ENCODE peak calls at places on chromosomes 16 and 17, in eight cellular contexts. One of them, this sample, is unnamed.

GRCh38 chr17:77349976-77350830 is 209.4 kb downstream of the SEC14L1 start:
- DNase-seq in lower leg skin: peak
- DNase-seq in K562: no peak
- DNase-seq in esophagus muscularis mucosa: peak
- DNase-seq in A549: no peak
- DNase-seq in vagina: no peak
- DNase-seq in stomach: peak
- DNase-seq in body of pancreas: no peak
- DNase-seq in this sample: no peak

GRCh38 chr17:17048106-17048505 is 5.8 kb downstream of the MPRIP start:
- DNase-seq in body of pancreas: no peak
- DNase-seq in vagina: no peak
- DNase-seq in K562: no peak
- DNase-seq in A549: no peak
- DNase-seq in lower leg skin: peak
- DNase-seq in stomach: peak
- DNase-seq in esophagus muscularis mucosa: no peak
- DNase-seq in this sample: no peak

GRCh38 chr17:77824780-77825280 is 133.7 kb upstream of the TNRC6C start:
- DNase-seq in stomach: no peak
- DNase-seq in esophagus muscularis mucosa: no peak
- DNase-seq in body of pancreas: no peak
- DNase-seq in A549: no peak
- DNase-seq in vagina: no peak
- DNase-seq in lower leg skin: no peak
- DNase-seq in K562: no peak
- DNase-seq in this sample: no peak

GRCh38 chr16:9053006-9053601 is 38.3 kb upstream of the HAPSTR1 start:
- DNase-seq in vagina: no peak
- DNase-seq in K562: peak
- DNase-seq in lower leg skin: no peak
- DNase-seq in A549: peak
- DNase-seq in esophagus muscularis mucosa: no peak
- DNase-seq in stomach: peak
- DNase-seq in body of pancreas: peak
- DNase-seq in this sample: no peak

GRCh38 chr16:49548571-49548970 is 175.0 kb downstream of the C16orf78 start:
- DNase-seq in esophagus muscularis mucosa: no peak
- DNase-seq in K562: no peak
- DNase-seq in A549: no peak
- DNase-seq in lower leg skin: no peak
- DNase-seq in stomach: no peak
- DNase-seq in body of pancreas: no peak
- DNase-seq in vagina: no peak
- DNase-seq in this sample: no peak

GRCh38 chr17:34683390-34683789 is 104.0 kb downstream of the TMEM132E start:
- DNase-seq in body of pancreas: no peak
- DNase-seq in lower leg skin: peak
- DNase-seq in esophagus muscularis mucosa: no peak
- DNase-seq in K562: no peak
- DNase-seq in stomach: no peak
- DNase-seq in A549: no peak
- DNase-seq in vagina: peak
- DNase-seq in this sample: no peak

GRCh38 chr17:80802626-80803450 is 188.8 kb upstream of the CHMP6 start:
- DNase-seq in A549: no peak
- DNase-seq in body of pancreas: peak
- DNase-seq in stomach: no peak
- DNase-seq in esophagus muscularis mucosa: no peak
- DNase-seq in lower leg skin: peak
- DNase-seq in K562: no peak
- DNase-seq in vagina: no peak
- DNase-seq in this sample: no peak

GRCh38 chr16:68834550-68834949 is 8.8 kb upstream of the TANGO6 start:
- DNase-seq in esophagus muscularis mucosa: no peak
- DNase-seq in stomach: no peak
- DNase-seq in K562: no peak
- DNase-seq in body of pancreas: no peak
- DNase-seq in lower leg skin: peak
- DNase-seq in vagina: no peak
- DNase-seq in A549: no peak
- DNase-seq in this sample: no peak

GRCh38 chr17:50638851-50639767 is 4.4 kb downstream of the ABCC3 start:
- DNase-seq in stomach: peak
- DNase-seq in body of pancreas: peak
- DNase-seq in vagina: no peak
- DNase-seq in esophagus muscularis mucosa: no peak
- DNase-seq in lower leg skin: peak
- DNase-seq in A549: peak
- DNase-seq in K562: no peak
- DNase-seq in this sample: no peak

GRCh38 chr17:37388266-37388665 is 12.5 kb downstream of the C17orf78 start:
- DNase-seq in body of pancreas: no peak
- DNase-seq in K562: no peak
- DNase-seq in A549: no peak
- DNase-seq in esophagus muscularis mucosa: no peak
- DNase-seq in lower leg skin: no peak
- DNase-seq in vagina: no peak
- DNase-seq in stomach: no peak
- DNase-seq in this sample: no peak

GRCh38 chr17:46929413-46929812 is 6.5 kb downstream of the GOSR2 start:
- DNase-seq in vagina: no peak
- DNase-seq in stomach: no peak
- DNase-seq in K562: no peak
- DNase-seq in body of pancreas: no peak
- DNase-seq in lower leg skin: no peak
- DNase-seq in esophagus muscularis mucosa: no peak
- DNase-seq in A549: no peak
- DNase-seq in this sample: no peak

GRCh38 chr16:65117701-65118448 is 4.0 kb downstream of the CDH11 start:
- DNase-seq in K562: peak
- DNase-seq in body of pancreas: peak
- DNase-seq in stomach: peak
- DNase-seq in lower leg skin: peak
- DNase-seq in vagina: no peak
- DNase-seq in A549: peak
- DNase-seq in esophagus muscularis mucosa: peak
- DNase-seq in this sample: peak

GRCh38 chr16:83433201-83433600 is 374.6 kb upstream of the HSBP1 start:
- DNase-seq in A549: no peak
- DNase-seq in lower leg skin: no peak
- DNase-seq in K562: no peak
- DNase-seq in body of pancreas: no peak
- DNase-seq in esophagus muscularis mucosa: no peak
- DNase-seq in stomach: no peak
- DNase-seq in vagina: no peak
- DNase-seq in this sample: no peak

GRCh38 chr17:57972151-57972550 is 15.9 kb downstream of the VEZF1 start:
- DNase-seq in stomach: no peak
- DNase-seq in A549: no peak
- DNase-seq in esophagus muscularis mucosa: peak
- DNase-seq in body of pancreas: no peak
- DNase-seq in vagina: no peak
- DNase-seq in lower leg skin: peak
- DNase-seq in K562: no peak
- DNase-seq in this sample: no peak

GRCh38 chr17:39845052-39845976 is 18.8 kb downstream of the IKZF3 start:
- DNase-seq in K562: no peak
- DNase-seq in body of pancreas: no peak
- DNase-seq in stomach: no peak
- DNase-seq in lower leg skin: no peak
- DNase-seq in vagina: no peak
- DNase-seq in A549: no peak
- DNase-seq in esophagus muscularis mucosa: no peak
- DNase-seq in this sample: no peak

GRCh38 chr16:77406680-77407079 is 28.2 kb downstream of the ADAMTS18 start:
- DNase-seq in vagina: no peak
- DNase-seq in stomach: no peak
- DNase-seq in K562: no peak
- DNase-seq in A549: peak
- DNase-seq in esophagus muscularis mucosa: no peak
- DNase-seq in lower leg skin: no peak
- DNase-seq in body of pancreas: no peak
- DNase-seq in this sample: no peak

GRCh38 chr17:77325826-77326581 is 185.2 kb downstream of the SEC14L1 start:
- DNase-seq in esophagus muscularis mucosa: no peak
- DNase-seq in K562: no peak
- DNase-seq in body of pancreas: no peak
- DNase-seq in vagina: peak
- DNase-seq in lower leg skin: peak
- DNase-seq in A549: no peak
- DNase-seq in stomach: peak
- DNase-seq in this sample: no peak

GRCh38 chr17:28725166-28725659 is 820 bp downstream of the TLCD1 start:
- DNase-seq in vagina: no peak
- DNase-seq in A549: peak
- DNase-seq in K562: peak
- DNase-seq in body of pancreas: no peak
- DNase-seq in lower leg skin: no peak
- DNase-seq in stomach: no peak
- DNase-seq in esophagus muscularis mucosa: no peak
- DNase-seq in this sample: no peak
- TF ChIP-seq POLR2A in vagina: no peak
- TF ChIP-seq POLR2A in A549: peak
- TF ChIP-seq POLR2A in K562: peak
- TF ChIP-seq POLR2A in body of pancreas: no peak
- TF ChIP-seq POLR2A in lower leg skin: no peak
- TF ChIP-seq POLR2A in stomach: no peak
- TF ChIP-seq POLR2A in esophagus muscularis mucosa: no peak
- TF ChIP-seq POLR2A in this sample: peak

DNA sequence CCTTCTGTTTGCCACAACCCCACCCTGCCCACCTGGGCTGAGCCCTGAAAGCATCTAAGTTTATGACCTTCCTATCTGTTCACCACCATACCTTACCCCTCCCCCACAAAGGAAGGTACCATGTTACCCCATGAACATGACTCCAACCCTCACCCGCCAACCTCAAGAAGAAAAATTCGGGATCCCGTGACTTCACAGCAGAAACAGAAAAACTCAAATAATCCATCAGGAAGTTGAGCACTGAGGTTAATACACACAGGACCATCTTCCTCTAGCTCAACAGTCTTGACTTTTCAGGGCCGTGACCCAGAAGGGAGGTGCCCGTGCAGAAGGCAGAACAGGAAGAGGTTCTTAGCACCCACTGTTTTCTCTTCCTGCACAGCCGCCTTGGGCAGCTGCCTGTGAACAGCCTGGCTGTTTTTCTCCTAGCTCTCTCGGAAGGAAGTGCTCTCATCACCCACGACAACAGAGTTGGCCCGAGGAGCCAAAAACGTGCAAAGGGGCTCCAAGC is 101.3 kb downstream of the XYLT1 start:
- DNase-seq in stomach: peak
- DNase-seq in A549: no peak
- DNase-seq in esophagus muscularis mucosa: no peak
- DNase-seq in body of pancreas: peak
- DNase-seq in vagina: no peak
- DNase-seq in lower leg skin: no peak
- DNase-seq in K562: no peak
- DNase-seq in this sample: no peak
- TF ChIP-seq POLR2A in stomach: no peak
- TF ChIP-seq POLR2A in A549: no peak
- TF ChIP-seq POLR2A in esophagus muscularis mucosa: no peak
- TF ChIP-seq POLR2A in body of pancreas: peak
- TF ChIP-seq POLR2A in vagina: no peak
- TF ChIP-seq POLR2A in lower leg skin: no peak
- TF ChIP-seq POLR2A in K562: no peak
- TF ChIP-seq POLR2A in this sample: peak

DNA sequence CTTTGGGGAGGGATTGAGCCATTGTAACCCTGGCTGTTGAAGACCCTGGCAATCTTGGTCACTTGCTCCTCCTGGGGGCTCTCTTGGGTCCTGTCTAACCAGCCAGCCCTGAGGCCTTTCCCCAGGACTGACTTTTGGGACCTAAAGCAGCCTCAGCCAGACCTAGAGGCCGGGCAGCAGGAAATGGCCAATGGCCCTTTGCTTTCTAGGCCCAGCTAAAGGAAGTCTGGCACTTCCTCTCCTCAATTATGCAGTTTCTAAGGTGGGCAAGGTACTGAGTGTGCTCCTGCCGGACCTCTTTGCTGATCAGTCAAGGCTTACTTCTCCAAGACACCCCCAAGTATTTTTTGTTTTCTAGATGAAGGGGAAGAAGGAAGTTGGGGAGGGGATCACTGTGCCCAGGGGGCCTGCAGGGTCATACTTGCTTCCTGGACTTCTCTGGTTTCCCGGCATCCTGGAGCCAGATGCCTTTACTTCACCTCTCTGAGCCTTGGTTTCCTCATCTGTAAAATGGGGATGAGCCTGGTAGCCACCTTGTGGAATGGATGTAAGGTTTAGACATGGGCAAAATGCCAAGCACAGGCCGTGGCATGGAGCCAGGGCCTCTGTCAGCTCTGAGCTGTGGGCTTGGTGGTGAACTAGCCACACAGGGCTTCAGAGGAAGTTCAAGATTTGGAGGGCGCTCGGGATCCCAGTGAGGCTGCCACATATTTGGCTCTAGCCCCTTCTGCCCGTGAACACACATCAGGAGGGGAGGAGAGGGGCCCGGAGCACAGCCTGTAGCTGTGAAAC is 8.6 kb downstream of the CX3CL1 start:
- DNase-seq in esophagus muscularis mucosa: no peak
- DNase-seq in lower leg skin: peak
- DNase-seq in K562: no peak
- DNase-seq in vagina: no peak
- DNase-seq in body of pancreas: peak
- DNase-seq in A549: peak
- DNase-seq in stomach: no peak
- DNase-seq in this sample: no peak
- TF ChIP-seq POLR2A in esophagus muscularis mucosa: no peak
- TF ChIP-seq POLR2A in lower leg skin: no peak
- TF ChIP-seq POLR2A in K562: no peak
- TF ChIP-seq POLR2A in vagina: no peak
- TF ChIP-seq POLR2A in body of pancreas: no peak
- TF ChIP-seq POLR2A in A549: no peak
- TF ChIP-seq POLR2A in stomach: no peak
- TF ChIP-seq POLR2A in this sample: no peak

GRCh38 chr16:4472880-4473279 is 1.5 kb downstream of the NMRAL1 start:
- DNase-seq in lower leg skin: no peak
- DNase-seq in body of pancreas: no peak
- DNase-seq in esophagus muscularis mucosa: no peak
- DNase-seq in K562: no peak
- DNase-seq in vagina: no peak
- DNase-seq in A549: no peak
- DNase-seq in stomach: no peak
- DNase-seq in this sample: no peak

GRCh38 chr16:4475880-4476790 is at the start of gene HMOX2:
- DNase-seq in K562: peak
- DNase-seq in A549: peak
- DNase-seq in lower leg skin: peak
- DNase-seq in vagina: no peak
- DNase-seq in stomach: peak
- DNase-seq in esophagus muscularis mucosa: peak
- DNase-seq in body of pancreas: peak
- DNase-seq in this sample: peak

GRCh38 chr16:4471869-4472268 is 2.6 kb downstream of the NMRAL1 start:
- DNase-seq in A549: no peak
- DNase-seq in stomach: no peak
- DNase-seq in esophagus muscularis mucosa: no peak
- DNase-seq in lower leg skin: no peak
- DNase-seq in body of pancreas: no peak
- DNase-seq in vagina: no peak
- DNase-seq in K562: no peak
- DNase-seq in this sample: no peak

GRCh38 chr16:4477966-4478365 is 1.8 kb downstream of the HMOX2 start:
- DNase-seq in lower leg skin: no peak
- DNase-seq in stomach: no peak
- DNase-seq in body of pancreas: no peak
- DNase-seq in A549: no peak
- DNase-seq in esophagus muscularis mucosa: no peak
- DNase-seq in vagina: no peak
- DNase-seq in K562: no peak
- DNase-seq in this sample: no peak

GRCh38 chr16:4474192-4474961 is at the start of gene NMRAL1:
- DNase-seq in body of pancreas: peak
- DNase-seq in stomach: peak
- DNase-seq in lower leg skin: peak
- DNase-seq in esophagus muscularis mucosa: peak
- DNase-seq in vagina: no peak
- DNase-seq in K562: peak
- DNase-seq in A549: peak
- DNase-seq in this sample: peak
- TF ChIP-seq POLR2A in body of pancreas: peak
- TF ChIP-seq POLR2A in stomach: no peak
- TF ChIP-seq POLR2A in lower leg skin: no peak
- TF ChIP-seq POLR2A in esophagus muscularis mucosa: no peak
- TF ChIP-seq POLR2A in vagina: peak
- TF ChIP-seq POLR2A in K562: peak
- TF ChIP-seq POLR2A in A549: peak
- TF ChIP-seq POLR2A in this sample: peak